ENCODE peak calls at places on chromosomes 12 and 14, in five cellular contexts. P, G, A, C and Q are unnamed samples.

GRCh38 chr14:47490766-47491165 is 184.6 kb downstream of the MDGA2 start:
- DNase-seq in P (no peak), G (no peak), A (no peak), C (no peak), Q (no peak)

GRCh38 chr14:23141706-23142467 is 22.8 kb upstream of the CEBPE start:
- DNase-seq in P (no peak), A (no peak), C (no peak), G (peak), Q (peak)

GRCh38 chr12:111448831-111449790 is 43.4 kb downstream of the SH2B3 start:
- DNase-seq in A (no peak), P (no peak), C (no peak), G (no peak), Q (no peak)

GRCh38 chr12:132158677-132159554 is 14.7 kb downstream of the NOC4L start:
- DNase-seq in G (no peak), P (no peak), A (no peak), C (peak), Q (no peak)

GRCh38 chr12:2691340-2692111 is 103.2 kb upstream of the FKBP4 start:
- DNase-seq in P (peak), A (no peak), G (no peak), C (no peak), Q (no peak)

GRCh38 chr12:80195143-80195726 is 95.9 kb downstream of the OTOGL start:
- DNase-seq in P (no peak), C (no peak), G (peak), A (no peak), Q (peak)

GRCh38 chr12:116880817-116881324 is 370 bp downstream of the HRK start:
- DNase-seq in P (no peak), A (no peak), G (peak), C (no peak), Q (no peak)

GRCh38 chr14:77603654-77604270 is 12.7 kb downstream of the SPTLC2 start:
- DNase-seq in C (peak), G (no peak), P (no peak), A (no peak), Q (no peak)

GRCh38 chr14:31880935-31881334 is 196.2 kb upstream of the ARHGAP5 start:
- DNase-seq in G (peak), P (no peak), A (peak), C (no peak), Q (peak)

GRCh38 chr12:16939871-16940306 is 333.9 kb upstream of the LMO3 start:
- DNase-seq in C (no peak), A (no peak), P (peak), G (peak), Q (peak)

GRCh38 chr12:53195516-53196420 is 11.3 kb downstream of the ITGB7 start:
- DNase-seq in P (no peak), C (no peak), A (no peak), G (peak), Q (no peak)

GRCh38 chr14:23160924-23161522 is 22.4 kb downstream of the SLC7A8 start:
- DNase-seq in G (peak), C (peak), P (no peak), A (no peak), Q (peak)

GRCh38 chr12:71704920-71705319 is 19.0 kb downstream of the TMEM19 start:
- DNase-seq in A (no peak), G (no peak), P (no peak), C (no peak), Q (no peak)

GRCh38 chr14:91291786-91292405 is 47.4 kb upstream of the GPR68 start:
- DNase-seq in C (no peak), P (no peak), G (no peak), A (no peak), Q (no peak)

GRCh38 chr12:22687677-22688076 is 62.7 kb downstream of the ETNK1 start:
- DNase-seq in P (peak), A (peak), G (no peak), C (no peak), Q (peak)

GRCh38 chr14:100531591-100532121 is 55.6 kb downstream of the BEGAIN start:
- DNase-seq in P (no peak), C (no peak), G (no peak), A (no peak), Q (no peak)

DNA sequence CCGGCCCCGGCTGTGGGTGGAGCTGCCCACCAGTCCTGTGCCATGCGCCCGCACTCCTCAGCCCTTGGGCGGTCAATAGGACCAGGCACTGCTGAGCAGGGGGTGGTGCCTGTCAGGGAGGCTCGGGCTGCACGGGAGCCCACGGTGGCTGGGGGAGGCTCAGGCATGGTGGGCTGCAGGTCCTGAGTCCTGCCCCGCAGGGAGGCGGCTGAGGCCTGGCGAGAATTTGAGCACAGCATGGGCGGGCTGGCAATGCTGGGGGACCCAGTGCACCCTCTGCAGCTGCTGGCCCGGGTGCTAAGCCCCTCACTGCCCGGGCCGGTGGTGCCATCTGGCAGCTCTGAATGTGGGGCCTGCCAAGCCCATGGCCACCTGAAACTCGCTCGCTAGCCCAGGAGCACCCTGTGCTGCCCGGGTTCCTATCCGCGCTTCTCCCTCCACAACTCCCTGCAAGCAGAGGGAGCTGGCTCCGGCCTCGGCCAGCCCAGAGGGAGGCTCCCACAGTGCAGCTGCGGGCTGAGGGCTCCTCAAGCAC is 1371.1 kb downstream of the FSCB start:
- DNase-seq in P (no peak), C (no peak), A (no peak), G (no peak), Q (no peak)
- TF ChIP-seq CTCF in P (no peak), C (no peak), A (no peak), G (no peak), Q (no peak)

GRCh38 chr14:54355698-54356097 is 41.1 kb upstream of the CDKN3 start:
- DNase-seq in A (no peak), P (no peak), C (no peak), G (no peak), Q (no peak)
- H3K4me3 ChIP-seq in A (no peak), P (no peak), C (no peak), G (no peak), Q (no peak)

DNA sequence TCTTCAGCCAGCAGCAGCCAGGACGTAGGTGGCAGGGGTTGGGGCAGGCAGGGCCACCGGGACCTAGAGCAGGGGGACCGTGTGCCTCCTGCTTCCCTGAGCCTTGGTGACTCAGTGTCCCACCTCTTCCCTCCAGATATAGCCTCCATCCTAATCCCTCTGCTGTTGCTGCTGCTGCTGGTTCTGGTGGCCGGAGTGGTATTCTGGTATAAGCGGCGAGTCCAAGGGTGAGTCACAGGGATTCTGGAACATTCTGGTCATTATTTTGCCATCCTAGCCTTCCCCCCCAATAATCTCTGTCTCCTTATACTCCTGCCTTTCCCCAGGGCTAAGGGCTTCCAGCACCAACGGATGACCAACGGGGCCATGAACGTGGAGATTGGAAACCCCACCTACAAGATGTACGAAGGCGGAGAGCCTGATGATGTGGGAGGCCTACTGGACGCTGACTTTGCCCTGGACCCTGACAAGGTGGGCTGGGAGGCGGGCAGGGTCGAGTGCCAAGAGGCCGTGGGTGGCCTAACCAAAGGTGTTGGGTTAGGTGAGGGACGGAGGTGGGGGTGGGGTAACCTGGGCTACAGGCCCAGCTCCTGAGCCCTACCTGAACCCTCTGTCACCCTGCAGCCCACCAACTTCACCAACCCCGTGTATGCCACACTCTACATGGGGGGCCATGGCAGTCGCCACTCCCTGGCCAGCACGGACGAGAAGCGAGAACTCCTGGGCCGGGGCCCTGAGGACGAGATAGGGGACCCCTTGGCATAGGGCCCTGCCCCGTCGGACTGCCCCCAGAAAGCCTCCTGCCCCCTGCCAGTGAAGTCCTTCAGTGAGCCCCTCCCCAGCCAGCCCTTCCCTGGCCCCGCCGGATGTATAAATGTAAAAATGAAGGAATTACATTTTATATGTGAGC is 4.5 kb upstream of the NXPH4 start:
- DNase-seq in P (no peak), A (no peak), C (no peak), G (no peak), Q (no peak)
- TF ChIP-seq CTCF in P (no peak), A (no peak), C (no peak), G (no peak), Q (no peak)

GRCh38 chr12:6954754-6955461 is 3.8 kb downstream of the PTPN6 start:
- DNase-seq in C (no peak), G (no peak), P (no peak), A (no peak), Q (no peak)

GRCh38 chr12:6955462-6956331 is 4.5 kb downstream of the PTPN6 start:
- DNase-seq in P (no peak), G (no peak), C (no peak), A (no peak), Q (no peak)

GRCh38 chr12:6953417-6954315 is 2.5 kb downstream of the PTPN6 start:
- DNase-seq in C (no peak), G (no peak), P (peak), A (no peak), Q (no peak)

GRCh38 chr12:6952860-6953416 is 1.8 kb downstream of the PTPN6 start:
- DNase-seq in C (no peak), P (no peak), A (no peak), G (no peak), Q (no peak)

GRCh38 chr12:6954316-6954710 is 3.2 kb downstream of the PTPN6 start:
- DNase-seq in P (no peak), A (no peak), G (no peak), C (no peak), Q (no peak)
- H3K4me3 ChIP-seq in P (peak), A (no peak), G (no peak), C (peak), Q (no peak)

GRCh38 chr14:75292886-75293285 is 14.3 kb downstream of the FOS start:
- DNase-seq in G (no peak), A (no peak), P (no peak), C (no peak), Q (no peak)

GRCh38 chr14:75295061-75295461 is 16.4 kb downstream of the FOS start:
- DNase-seq in P (no peak), G (peak), C (peak), A (no peak), Q (peak)

GRCh38 chr14:75295491-75296338 is 17.1 kb downstream of the FOS start:
- DNase-seq in C (peak), G (peak), A (no peak), P (no peak), Q (peak)

GRCh38 chr14:75293920-75294648 is 15.5 kb downstream of the FOS start:
- DNase-seq in G (peak), P (peak), C (peak), A (no peak), Q (peak)

DNA sequence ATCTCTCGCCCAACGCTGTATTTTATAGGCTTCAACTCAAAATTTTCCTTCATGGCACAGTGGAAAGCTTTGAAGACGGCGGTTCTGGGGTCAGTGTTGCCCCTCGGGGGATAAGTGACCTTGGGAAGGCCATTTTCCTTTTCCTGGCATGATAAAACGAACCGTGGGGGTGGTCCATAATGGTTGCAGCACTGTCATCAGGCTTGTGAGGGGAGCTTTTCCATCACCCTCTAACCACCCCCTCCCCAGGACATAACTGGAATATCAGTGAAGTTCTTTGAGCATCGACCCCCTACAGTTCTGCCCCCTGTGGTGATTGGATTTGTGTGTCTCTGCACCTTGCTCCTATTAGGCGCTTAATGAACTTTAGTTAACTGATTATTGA is 16.0 kb downstream of the FOS start:
- DNase-seq in G (no peak), C (no peak), P (no peak), A (no peak), Q (no peak)
- TF ChIP-seq CTCF in G (peak), C (no peak), P (peak), A (no peak), Q (no peak)

DNA sequence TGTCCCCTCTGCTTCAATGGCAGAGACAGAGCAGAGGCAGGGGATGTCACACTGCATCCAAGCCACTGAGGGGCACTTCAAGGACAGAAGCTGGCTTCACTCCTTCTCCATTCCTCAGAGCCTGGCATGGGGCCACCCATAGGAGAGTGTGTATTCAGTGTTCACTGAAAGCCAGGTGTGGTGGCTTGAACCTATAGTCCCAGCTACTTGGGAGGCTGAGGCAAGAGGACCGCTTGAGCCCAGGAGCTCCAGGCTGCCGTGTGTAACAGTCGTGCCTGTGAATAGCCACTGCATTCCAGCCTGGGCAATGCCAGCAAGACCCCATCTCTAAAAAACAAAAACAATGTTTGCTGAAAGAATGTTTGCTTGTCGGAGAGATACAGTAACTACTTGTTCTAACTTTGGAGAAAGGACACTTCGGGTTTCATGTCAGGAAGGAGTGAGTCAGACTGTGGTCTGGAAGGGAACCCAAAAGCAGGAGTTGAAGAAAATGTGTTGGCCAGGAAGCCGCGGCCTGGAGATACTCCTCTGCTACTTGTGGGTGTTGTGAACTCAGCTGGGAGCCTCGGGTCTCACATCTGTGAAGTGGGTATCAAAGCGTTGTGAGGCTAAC is 43.4 kb downstream of the ELK3 start:
- DNase-seq in G (peak), A (peak), C (peak), P (no peak), Q (peak)
- H3K4me3 ChIP-seq in G (no peak), A (peak), C (no peak), P (no peak), Q (no peak)

GRCh38 chr12:106794369-106794768 is 19.9 kb downstream of the RIC8B start:
- DNase-seq in C (no peak), G (no peak), P (no peak), A (no peak), Q (no peak)

GRCh38 chr12:106791531-106791930 is 17.0 kb downstream of the RIC8B start:
- DNase-seq in C (no peak), A (no peak), G (no peak), P (no peak), Q (no peak)

GRCh38 chr12:106790020-106790419 is 15.5 kb downstream of the RIC8B start:
- DNase-seq in G (no peak), A (no peak), C (no peak), P (no peak), Q (no peak)
- TF ChIP-seq CTCF in G (no peak), A (no peak), C (no peak), P (peak), Q (peak)

GRCh38 chr12:48053883-48054282 is 49.6 kb upstream of the COL2A1 start:
- DNase-seq in A (no peak), C (no peak), P (no peak), G (no peak), Q (no peak)

GRCh38 chr12:48050174-48050573 is 45.9 kb upstream of the COL2A1 start:
- DNase-seq in C (no peak), G (no peak), A (no peak), P (no peak), Q (no peak)

GRCh38 chr12:48054955-48055821 is 50.7 kb downstream of the SENP1 start:
- DNase-seq in C (no peak), P (no peak), G (no peak), A (no peak), Q (no peak)

GRCh38 chr12:48051681-48052080 is 47.4 kb upstream of the COL2A1 start:
- DNase-seq in A (no peak), G (no peak), C (no peak), P (no peak), Q (no peak)

GRCh38 chr12:48053122-48053521 is 48.8 kb upstream of the COL2A1 start:
- DNase-seq in G (no peak), A (no peak), C (no peak), P (no peak), Q (no peak)
- H3K4me3 ChIP-seq in G (no peak), A (no peak), C (no peak), P (no peak), Q (no peak)

DNA sequence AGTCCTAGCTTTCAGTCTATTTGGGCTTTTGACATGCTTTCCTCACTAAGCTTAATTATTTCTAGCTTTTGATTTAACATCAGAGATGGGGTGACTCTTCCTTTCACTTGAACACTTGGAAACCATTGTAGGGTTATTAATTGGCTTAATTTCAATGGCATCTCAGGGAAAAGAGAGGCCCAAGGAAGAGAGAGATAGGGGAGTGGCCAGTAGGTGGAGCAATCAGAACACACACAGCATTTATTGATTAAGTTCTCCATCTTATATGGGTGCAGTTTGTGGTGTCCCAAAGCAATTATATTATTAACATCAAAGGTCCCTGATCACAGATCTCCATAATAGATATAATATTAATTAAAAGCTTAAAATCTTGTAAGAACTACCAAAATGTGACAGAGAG is 1466.1 kb upstream of the SEL1L start:
- DNase-seq in G (no peak), P (no peak), A (no peak), C (no peak), Q (no peak)
- TF ChIP-seq CTCF in G (no peak), P (no peak), A (no peak), C (no peak), Q (peak)

DNA sequence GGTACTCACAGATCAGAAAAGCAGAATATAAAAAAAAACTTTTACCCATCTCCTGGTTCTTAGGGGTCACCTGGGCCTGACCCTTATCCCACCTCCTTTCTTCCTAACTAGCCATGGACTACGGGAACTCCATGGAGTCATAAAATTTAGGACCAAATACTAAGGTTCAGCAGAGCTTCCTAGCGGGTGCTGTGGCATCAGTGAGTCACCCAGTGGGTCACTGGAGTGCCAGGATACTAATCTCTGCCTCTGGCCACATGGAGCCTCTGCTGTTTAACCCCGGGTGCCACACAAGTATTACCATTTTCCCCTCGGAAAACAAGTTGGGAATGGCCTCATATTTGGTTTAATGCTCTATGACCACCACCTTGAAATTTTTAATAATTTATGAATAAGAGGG is 6.9 kb downstream of the ZBTB39 start:
- DNase-seq in C (no peak), P (no peak), G (no peak), A (no peak), Q (no peak)
- H3K4me3 ChIP-seq in C (no peak), P (no peak), G (no peak), A (no peak), Q (no peak)